ENCODE peak calls at places on chromosome 12, in five cellular contexts. One of them, this sample, is unnamed.
A peak's percentile ranks its signal among the peaks of the same experiment; 100 is the strongest.

GRCh38 chr12:14948672-14949071 is 10.3 kb upstream of the ERP27 start:
- DNase-seq in nucleus accumbens: no peak
- DNase-seq in AG08396: peak; percentile 66
- DNase-seq in posterior cingulate gyrus: no peak
- DNase-seq in astrocyte of the spinal cord: peak; percentile 81
- DNase-seq in this sample: no peak

GRCh38 chr12:73421832-73422231 is 1115.8 kb upstream of the ATXN7L3B start:
- DNase-seq in nucleus accumbens: no peak
- DNase-seq in astrocyte of the spinal cord: peak; percentile 42
- DNase-seq in AG08396: no peak
- DNase-seq in posterior cingulate gyrus: no peak
- DNase-seq in this sample: no peak

GRCh38 chr12:55470088-55470830 is at the start of gene OR6C70:
- DNase-seq in AG08396: no peak
- DNase-seq in posterior cingulate gyrus: no peak
- DNase-seq in astrocyte of the spinal cord: no peak
- DNase-seq in nucleus accumbens: no peak
- DNase-seq in this sample: no peak

GRCh38 chr12:95440401-95440800 is 33.6 kb upstream of the METAP2 start:
- DNase-seq in astrocyte of the spinal cord: peak; percentile 19
- DNase-seq in AG08396: no peak
- DNase-seq in posterior cingulate gyrus: no peak
- DNase-seq in nucleus accumbens: no peak
- DNase-seq in this sample: no peak

GRCh38 chr12:29544428-29545101 is 47.1 kb upstream of the OVCH1 start:
- DNase-seq in AG08396: no peak
- DNase-seq in posterior cingulate gyrus: no peak
- DNase-seq in nucleus accumbens: no peak
- DNase-seq in astrocyte of the spinal cord: no peak
- DNase-seq in this sample: no peak

GRCh38 chr12:56629459-56630179 is 507 bp downstream of the BAZ2A start:
- DNase-seq in AG08396: peak; percentile 47
- DNase-seq in posterior cingulate gyrus: peak; percentile 39
- DNase-seq in nucleus accumbens: peak; percentile 44
- DNase-seq in astrocyte of the spinal cord: peak; percentile 8
- DNase-seq in this sample: no peak

GRCh38 chr12:2099595-2099994 is 46.8 kb downstream of the CACNA1C start:
- DNase-seq in astrocyte of the spinal cord: no peak
- DNase-seq in nucleus accumbens: no peak
- DNase-seq in posterior cingulate gyrus: no peak
- DNase-seq in AG08396: no peak
- DNase-seq in this sample: no peak

GRCh38 chr12:989751-990278 is 1.2 kb upstream of the ERC1 start:
- DNase-seq in nucleus accumbens: peak; percentile 4
- DNase-seq in astrocyte of the spinal cord: peak; percentile 76
- DNase-seq in posterior cingulate gyrus: peak; percentile 9
- DNase-seq in AG08396: peak; percentile 78
- DNase-seq in this sample: no peak

GRCh38 chr12:109154485-109155438 is 38.4 kb downstream of the ACACB start:
- DNase-seq in astrocyte of the spinal cord: peak; percentile 61
- DNase-seq in AG08396: peak; percentile 98
- DNase-seq in posterior cingulate gyrus: peak; percentile 72
- DNase-seq in nucleus accumbens: peak; percentile 76
- DNase-seq in this sample: no peak

GRCh38 chr12:108638997-108639822 is 5.5 kb upstream of the SELPLG start:
- DNase-seq in astrocyte of the spinal cord: no peak
- DNase-seq in nucleus accumbens: no peak
- DNase-seq in posterior cingulate gyrus: no peak
- DNase-seq in AG08396: no peak
- DNase-seq in this sample: no peak

GRCh38 chr12:124524231-124524925 is 43.0 kb downstream of the NCOR2 start:
- DNase-seq in astrocyte of the spinal cord: peak; percentile 77
- DNase-seq in nucleus accumbens: no peak
- DNase-seq in posterior cingulate gyrus: no peak
- DNase-seq in AG08396: peak; percentile 92
- DNase-seq in this sample: no peak

GRCh38 chr12:45726594-45727300 is 2.8 kb upstream of the ARID2 start:
- DNase-seq in nucleus accumbens: peak; percentile 78
- DNase-seq in AG08396: peak; percentile 60
- DNase-seq in posterior cingulate gyrus: peak; percentile 53
- DNase-seq in astrocyte of the spinal cord: peak; percentile 51
- DNase-seq in this sample: peak; percentile 89

GRCh38 chr12:53224268-53224896 is 7.6 kb downstream of the RARG start:
- DNase-seq in AG08396: no peak
- DNase-seq in posterior cingulate gyrus: no peak
- DNase-seq in astrocyte of the spinal cord: no peak
- DNase-seq in nucleus accumbens: no peak
- DNase-seq in this sample: no peak

GRCh38 chr12:6372403-6373003 is 2.9 kb downstream of the SCNN1A start:
- DNase-seq in posterior cingulate gyrus: no peak
- DNase-seq in astrocyte of the spinal cord: peak; percentile 83
- DNase-seq in nucleus accumbens: no peak
- DNase-seq in AG08396: peak; percentile 89
- DNase-seq in this sample: peak; percentile 88

GRCh38 chr12:101013993-101014392 is 196.0 kb downstream of the SLC5A8 start:
- DNase-seq in astrocyte of the spinal cord: no peak
- DNase-seq in AG08396: no peak
- DNase-seq in nucleus accumbens: no peak
- DNase-seq in posterior cingulate gyrus: no peak
- DNase-seq in this sample: no peak

GRCh38 chr12:26319511-26319910 is 124.1 kb downstream of the SSPN start:
- DNase-seq in posterior cingulate gyrus: peak; percentile 10
- DNase-seq in AG08396: no peak
- DNase-seq in astrocyte of the spinal cord: peak; percentile 93
- DNase-seq in nucleus accumbens: no peak
- DNase-seq in this sample: peak; percentile 94

This sample was measured in vagina.